ENCODE peak calls at places on chromosomes 1 and 21, in six cellular contexts. One of them, this sample, is unnamed.

GRCh38 chr1:234473123-234473522 is 5.9 kb downstream of the TARBP1 start:
- DNase-seq in posterior cingulate gyrus: no peak
- DNase-seq in uterus: no peak
- DNase-seq in naive thymus-derived CD8-positive, alpha-beta T cell: no peak
- DNase-seq in AG08396: no peak
- DNase-seq in progenitor cell of endocrine pancreas: no peak
- DNase-seq in this sample: peak

GRCh38 chr1:202584707-202585590 is 125.3 kb downstream of the SYT2 start:
- DNase-seq in posterior cingulate gyrus: no peak
- DNase-seq in uterus: no peak
- DNase-seq in naive thymus-derived CD8-positive, alpha-beta T cell: no peak
- DNase-seq in AG08396: no peak
- DNase-seq in progenitor cell of endocrine pancreas: no peak
- DNase-seq in this sample: no peak

GRCh38 chr1:225462429-225462713 is 34.5 kb upstream of the LBR start:
- DNase-seq in posterior cingulate gyrus: no peak
- DNase-seq in uterus: no peak
- DNase-seq in naive thymus-derived CD8-positive, alpha-beta T cell: no peak
- DNase-seq in AG08396: no peak
- DNase-seq in progenitor cell of endocrine pancreas: no peak
- DNase-seq in this sample: no peak

GRCh38 chr1:100188617-100189016 is 10.6 kb upstream of the LRRC39 start:
- DNase-seq in posterior cingulate gyrus: no peak
- DNase-seq in uterus: no peak
- DNase-seq in naive thymus-derived CD8-positive, alpha-beta T cell: no peak
- DNase-seq in AG08396: peak
- DNase-seq in progenitor cell of endocrine pancreas: no peak
- DNase-seq in this sample: no peak

GRCh38 chr1:172823534-172823933 is 164.6 kb downstream of the FASLG start:
- DNase-seq in posterior cingulate gyrus: no peak
- DNase-seq in uterus: no peak
- DNase-seq in naive thymus-derived CD8-positive, alpha-beta T cell: no peak
- DNase-seq in AG08396: no peak
- DNase-seq in progenitor cell of endocrine pancreas: no peak
- DNase-seq in this sample: no peak

GRCh38 chr21:25916226-25916625 is 181.5 kb downstream of the GABPA start:
- DNase-seq in posterior cingulate gyrus: no peak
- DNase-seq in uterus: no peak
- DNase-seq in naive thymus-derived CD8-positive, alpha-beta T cell: no peak
- DNase-seq in AG08396: no peak
- DNase-seq in progenitor cell of endocrine pancreas: no peak
- DNase-seq in this sample: no peak

GRCh38 chr1:15550573-15550972 is 23.9 kb downstream of the DNAJC16 start:
- DNase-seq in posterior cingulate gyrus: no peak
- DNase-seq in uterus: no peak
- DNase-seq in naive thymus-derived CD8-positive, alpha-beta T cell: no peak
- DNase-seq in AG08396: no peak
- DNase-seq in progenitor cell of endocrine pancreas: no peak
- DNase-seq in this sample: no peak

GRCh38 chr1:87513270-87513669 is 184.6 kb downstream of the LMO4 start:
- DNase-seq in posterior cingulate gyrus: no peak
- DNase-seq in uterus: no peak
- DNase-seq in naive thymus-derived CD8-positive, alpha-beta T cell: no peak
- DNase-seq in AG08396: peak
- DNase-seq in progenitor cell of endocrine pancreas: no peak
- DNase-seq in this sample: no peak

GRCh38 chr1:61808968-61809367 is 66.7 kb downstream of the PATJ start:
- DNase-seq in posterior cingulate gyrus: no peak
- DNase-seq in uterus: no peak
- DNase-seq in naive thymus-derived CD8-positive, alpha-beta T cell: no peak
- DNase-seq in AG08396: peak
- DNase-seq in progenitor cell of endocrine pancreas: no peak
- DNase-seq in this sample: no peak

GRCh38 chr1:147389532-147390184 is 147.2 kb downstream of the CHD1L start:
- DNase-seq in posterior cingulate gyrus: no peak
- DNase-seq in uterus: no peak
- DNase-seq in naive thymus-derived CD8-positive, alpha-beta T cell: no peak
- DNase-seq in AG08396: peak
- DNase-seq in progenitor cell of endocrine pancreas: no peak
- DNase-seq in this sample: peak

GRCh38 chr1:198918920-198919319 is 280.1 kb downstream of the PTPRC start:
- DNase-seq in posterior cingulate gyrus: no peak
- DNase-seq in uterus: no peak
- DNase-seq in naive thymus-derived CD8-positive, alpha-beta T cell: no peak
- DNase-seq in AG08396: no peak
- DNase-seq in progenitor cell of endocrine pancreas: no peak
- DNase-seq in this sample: peak

GRCh38 chr1:1091344-1092148 is 17.4 kb upstream of the RNF223 start:
- DNase-seq in posterior cingulate gyrus: no peak
- DNase-seq in uterus: no peak
- DNase-seq in naive thymus-derived CD8-positive, alpha-beta T cell: no peak
- DNase-seq in AG08396: no peak
- DNase-seq in progenitor cell of endocrine pancreas: no peak
- DNase-seq in this sample: no peak

GRCh38 chr1:91619881-91620280 is 119.2 kb downstream of the CDC7 start:
- DNase-seq in posterior cingulate gyrus: no peak
- DNase-seq in uterus: no peak
- DNase-seq in naive thymus-derived CD8-positive, alpha-beta T cell: no peak
- DNase-seq in AG08396: no peak
- DNase-seq in progenitor cell of endocrine pancreas: no peak
- DNase-seq in this sample: no peak

GRCh38 chr1:60425528-60425927 is 352.0 kb upstream of the C1orf87 start:
- DNase-seq in posterior cingulate gyrus: no peak
- DNase-seq in uterus: no peak
- DNase-seq in naive thymus-derived CD8-positive, alpha-beta T cell: no peak
- DNase-seq in AG08396: peak
- DNase-seq in progenitor cell of endocrine pancreas: no peak
- DNase-seq in this sample: no peak

GRCh38 chr1:18110598-18110939 is 3.0 kb downstream of the IGSF21 start:
- DNase-seq in posterior cingulate gyrus: no peak
- DNase-seq in uterus: no peak
- DNase-seq in naive thymus-derived CD8-positive, alpha-beta T cell: no peak
- DNase-seq in AG08396: no peak
- DNase-seq in progenitor cell of endocrine pancreas: no peak
- DNase-seq in this sample: no peak

GRCh38 chr1:154404984-154405761 is at the start of gene IL6R:
- DNase-seq in posterior cingulate gyrus: peak
- DNase-seq in uterus: peak
- DNase-seq in naive thymus-derived CD8-positive, alpha-beta T cell: peak
- DNase-seq in AG08396: peak
- DNase-seq in progenitor cell of endocrine pancreas: peak
- DNase-seq in this sample: peak

GRCh38 chr1:109636201-109636952 is 16.7 kb downstream of the AMPD2 start:
- DNase-seq in posterior cingulate gyrus: no peak
- DNase-seq in uterus: no peak
- DNase-seq in naive thymus-derived CD8-positive, alpha-beta T cell: no peak
- DNase-seq in AG08396: peak
- DNase-seq in progenitor cell of endocrine pancreas: no peak
- DNase-seq in this sample: no peak

GRCh38 chr1:77398115-77398514 is 116.3 kb downstream of the AK5 start:
- DNase-seq in posterior cingulate gyrus: no peak
- DNase-seq in uterus: no peak
- DNase-seq in naive thymus-derived CD8-positive, alpha-beta T cell: no peak
- DNase-seq in AG08396: no peak
- DNase-seq in progenitor cell of endocrine pancreas: no peak
- DNase-seq in this sample: no peak

GRCh38 chr1:193408782-193409293 is 222.4 kb upstream of the B3GALT2 start:
- DNase-seq in posterior cingulate gyrus: no peak
- DNase-seq in uterus: peak
- DNase-seq in naive thymus-derived CD8-positive, alpha-beta T cell: no peak
- DNase-seq in AG08396: peak
- DNase-seq in progenitor cell of endocrine pancreas: no peak
- DNase-seq in this sample: no peak

GRCh38 chr1:154198756-154199562 is 7.1 kb upstream of the TPM3 start:
- DNase-seq in posterior cingulate gyrus: no peak
- DNase-seq in uterus: no peak
- DNase-seq in naive thymus-derived CD8-positive, alpha-beta T cell: peak
- DNase-seq in AG08396: peak
- DNase-seq in progenitor cell of endocrine pancreas: peak
- DNase-seq in this sample: peak

GRCh38 chr1:96538883-96539282 is 182.7 kb upstream of the PTBP2 start:
- DNase-seq in posterior cingulate gyrus: no peak
- DNase-seq in uterus: peak
- DNase-seq in naive thymus-derived CD8-positive, alpha-beta T cell: no peak
- DNase-seq in AG08396: peak
- DNase-seq in progenitor cell of endocrine pancreas: no peak
- DNase-seq in this sample: peak

GRCh38 chr21:43692949-43693348 is 26.0 kb upstream of the PDXK start:
- DNase-seq in posterior cingulate gyrus: no peak
- DNase-seq in uterus: no peak
- DNase-seq in naive thymus-derived CD8-positive, alpha-beta T cell: no peak
- DNase-seq in AG08396: no peak
- DNase-seq in progenitor cell of endocrine pancreas: no peak
- DNase-seq in this sample: no peak

GRCh38 chr21:29033871-29034270 is 9.4 kb downstream of the USP16 start:
- DNase-seq in posterior cingulate gyrus: no peak
- DNase-seq in uterus: no peak
- DNase-seq in naive thymus-derived CD8-positive, alpha-beta T cell: no peak
- DNase-seq in AG08396: no peak
- DNase-seq in progenitor cell of endocrine pancreas: no peak
- DNase-seq in this sample: no peak

GRCh38 chr1:218779341-218779831 is 394.3 kb upstream of the LYPLAL1 start:
- DNase-seq in posterior cingulate gyrus: no peak
- DNase-seq in uterus: no peak
- DNase-seq in naive thymus-derived CD8-positive, alpha-beta T cell: no peak
- DNase-seq in AG08396: no peak
- DNase-seq in progenitor cell of endocrine pancreas: no peak
- DNase-seq in this sample: no peak

GRCh38 chr1:193434319-193434718 is 247.9 kb upstream of the B3GALT2 start:
- DNase-seq in posterior cingulate gyrus: no peak
- DNase-seq in uterus: no peak
- DNase-seq in naive thymus-derived CD8-positive, alpha-beta T cell: no peak
- DNase-seq in AG08396: peak
- DNase-seq in progenitor cell of endocrine pancreas: no peak
- DNase-seq in this sample: peak

GRCh38 chr1:155961937-155962336 is 16.4 kb downstream of the ARHGEF2 start:
- DNase-seq in posterior cingulate gyrus: no peak
- DNase-seq in uterus: peak
- DNase-seq in naive thymus-derived CD8-positive, alpha-beta T cell: no peak
- DNase-seq in AG08396: peak
- DNase-seq in progenitor cell of endocrine pancreas: no peak
- DNase-seq in this sample: peak

GRCh38 chr1:77678628-77679610 is 3.5 kb downstream of the ZZZ3 start:
- DNase-seq in posterior cingulate gyrus: no peak
- DNase-seq in uterus: no peak
- DNase-seq in naive thymus-derived CD8-positive, alpha-beta T cell: no peak
- DNase-seq in AG08396: no peak
- DNase-seq in progenitor cell of endocrine pancreas: no peak
- DNase-seq in this sample: no peak

GRCh38 chr1:21659099-21659923 is 9.8 kb downstream of the RAP1GAP start:
- DNase-seq in posterior cingulate gyrus: peak
- DNase-seq in uterus: peak
- DNase-seq in naive thymus-derived CD8-positive, alpha-beta T cell: peak
- DNase-seq in AG08396: peak
- DNase-seq in progenitor cell of endocrine pancreas: peak
- DNase-seq in this sample: no peak

GRCh38 chr1:201180901-201181300 is 9.7 kb upstream of the IGFN1 start:
- DNase-seq in posterior cingulate gyrus: no peak
- DNase-seq in uterus: no peak
- DNase-seq in naive thymus-derived CD8-positive, alpha-beta T cell: no peak
- DNase-seq in AG08396: no peak
- DNase-seq in progenitor cell of endocrine pancreas: no peak
- DNase-seq in this sample: no peak

GRCh38 chr1:246591047-246591446 is 24.8 kb downstream of the CNST start:
- DNase-seq in posterior cingulate gyrus: no peak
- DNase-seq in uterus: no peak
- DNase-seq in naive thymus-derived CD8-positive, alpha-beta T cell: no peak
- DNase-seq in AG08396: no peak
- DNase-seq in progenitor cell of endocrine pancreas: no peak
- DNase-seq in this sample: no peak

GRCh38 chr1:25906644-25907300 is 553 bp upstream of the STMN1 start:
- DNase-seq in posterior cingulate gyrus: peak
- DNase-seq in uterus: peak
- DNase-seq in naive thymus-derived CD8-positive, alpha-beta T cell: peak
- DNase-seq in AG08396: no peak
- DNase-seq in progenitor cell of endocrine pancreas: peak
- DNase-seq in this sample: no peak

GRCh38 chr1:154485106-154485505 is 16.9 kb upstream of the TDRD10 start:
- DNase-seq in posterior cingulate gyrus: no peak
- DNase-seq in uterus: no peak
- DNase-seq in naive thymus-derived CD8-positive, alpha-beta T cell: no peak
- DNase-seq in AG08396: no peak
- DNase-seq in progenitor cell of endocrine pancreas: no peak
- DNase-seq in this sample: peak

GRCh38 chr1:233138794-233139544 is 156.6 kb downstream of the PCNX2 start:
- DNase-seq in posterior cingulate gyrus: no peak
- DNase-seq in uterus: no peak
- DNase-seq in naive thymus-derived CD8-positive, alpha-beta T cell: no peak
- DNase-seq in AG08396: no peak
- DNase-seq in progenitor cell of endocrine pancreas: no peak
- DNase-seq in this sample: no peak

GRCh38 chr1:203440780-203441179 is 34.8 kb upstream of the PRELP start:
- DNase-seq in posterior cingulate gyrus: peak
- DNase-seq in uterus: peak
- DNase-seq in naive thymus-derived CD8-positive, alpha-beta T cell: no peak
- DNase-seq in AG08396: peak
- DNase-seq in progenitor cell of endocrine pancreas: no peak
- DNase-seq in this sample: peak

GRCh38 chr1:11501906-11502485 is 23.0 kb downstream of the DISP3 start:
- DNase-seq in posterior cingulate gyrus: no peak
- DNase-seq in uterus: no peak
- DNase-seq in naive thymus-derived CD8-positive, alpha-beta T cell: no peak
- DNase-seq in AG08396: no peak
- DNase-seq in progenitor cell of endocrine pancreas: no peak
- DNase-seq in this sample: no peak

GRCh38 chr1:50418600-50419109 is 4.6 kb downstream of the DMRTA2 start:
- DNase-seq in posterior cingulate gyrus: no peak
- DNase-seq in uterus: no peak
- DNase-seq in naive thymus-derived CD8-positive, alpha-beta T cell: no peak
- DNase-seq in AG08396: peak
- DNase-seq in progenitor cell of endocrine pancreas: peak
- DNase-seq in this sample: peak

GRCh38 chr1:175520186-175520585 is 223.2 kb downstream of the TNR start:
- DNase-seq in posterior cingulate gyrus: peak
- DNase-seq in uterus: no peak
- DNase-seq in naive thymus-derived CD8-positive, alpha-beta T cell: no peak
- DNase-seq in AG08396: no peak
- DNase-seq in progenitor cell of endocrine pancreas: no peak
- DNase-seq in this sample: peak

GRCh38 chr1:84936116-84936810 is 43.3 kb upstream of the LPAR3 start:
- DNase-seq in posterior cingulate gyrus: no peak
- DNase-seq in uterus: no peak
- DNase-seq in naive thymus-derived CD8-positive, alpha-beta T cell: no peak
- DNase-seq in AG08396: peak
- DNase-seq in progenitor cell of endocrine pancreas: no peak
- DNase-seq in this sample: peak

GRCh38 chr1:62392951-62393350 is 43.9 kb upstream of the USP1 start:
- DNase-seq in posterior cingulate gyrus: no peak
- DNase-seq in uterus: no peak
- DNase-seq in naive thymus-derived CD8-positive, alpha-beta T cell: no peak
- DNase-seq in AG08396: no peak
- DNase-seq in progenitor cell of endocrine pancreas: no peak
- DNase-seq in this sample: no peak

This sample was measured in dermis microvascular lymphatic vessel endothelial cell.